ENCODE peak calls at places on chromosomes 3 and 15, in six cellular contexts. V is HL-60, G is SJCRH30, F is fibroblast of villous mesenchyme, D is head of caudate nucleus, N is upper lobe of right lung. U is an unnamed sample.

GRCh38 chr3:181698263-181698944 is 13.3 kb upstream of the SOX2 start:
- DNase-seq in N (no peak), V (no peak), F (no peak), G (no peak), D (no peak), U (no peak)

GRCh38 chr3:171972965-171973364 is 66.4 kb upstream of the FNDC3B start:
- DNase-seq in F (peak), N (no peak), D (no peak), G (no peak), V (no peak), U (no peak)

GRCh38 chr3:140848675-140849074 is 93.0 kb upstream of the SLC25A36 start:
- DNase-seq in D (no peak), G (no peak), F (no peak), V (no peak), N (no peak), U (no peak)

GRCh38 chr15:75089781-75090734 is 66.7 kb downstream of the PPCDC start:
- DNase-seq in N (no peak), V (no peak), G (no peak), D (no peak), F (peak), U (no peak)

GRCh38 chr3:184168363-184169120 is 6.1 kb upstream of the AP2M1 start:
- DNase-seq in F (peak), G (no peak), N (no peak), D (no peak), V (no peak), U (no peak)

GRCh38 chr3:197749315-197749600 is 425 bp upstream of the FYTTD1 start:
- DNase-seq in G (no peak), V (no peak), D (no peak), N (no peak), F (peak), U (peak)

GRCh38 chr3:16030342-16030741 is 144.1 kb upstream of the GALNT15 start:
- DNase-seq in D (no peak), G (no peak), N (no peak), V (no peak), F (no peak), U (no peak)

GRCh38 chr3:186180151-186180550 is 71.3 kb upstream of the ETV5 start:
- DNase-seq in D (no peak), G (no peak), N (no peak), V (no peak), F (no peak), U (no peak)

GRCh38 chr3:187522293-187522692 is 147.9 kb downstream of the SST start:
- DNase-seq in D (no peak), V (peak), G (no peak), F (peak), N (no peak), U (no peak)

GRCh38 chr3:40580494-40581091 is 55.8 kb downstream of the ZNF621 start:
- DNase-seq in F (peak), V (peak), D (peak), G (peak), N (no peak), U (peak)

GRCh38 chr15:40046721-40047412 is 7.9 kb upstream of the SRP14 start:
- DNase-seq in D (no peak), V (no peak), F (peak), G (no peak), N (no peak), U (no peak)

GRCh38 chr3:112746675-112747276 is 99.9 kb downstream of the CD200R1L start:
- DNase-seq in G (no peak), N (no peak), V (no peak), F (peak), D (no peak), U (no peak)

GRCh38 chr3:184914628-184915027 is 102.7 kb downstream of the VPS8 start:
- DNase-seq in V (no peak), D (no peak), F (peak), N (no peak), G (no peak), U (no peak)

GRCh38 chr3:8627541-8627940 is 17.1 kb downstream of the SSUH2 start:
- DNase-seq in F (no peak), N (peak), G (no peak), D (no peak), V (no peak), U (no peak)

GRCh38 chr15:81049835-81050234 is 49.1 kb downstream of the TLNRD1 start:
- DNase-seq in G (no peak), V (no peak), N (no peak), F (no peak), D (peak), U (peak)

GRCh38 chr3:115858995-115859807 is 235.9 kb downstream of the GAP43 start:
- DNase-seq in V (no peak), D (no peak), G (no peak), F (no peak), N (no peak), U (no peak)